ENCODE peak calls at places on chromosome 3, in seven cellular contexts. I is heart left ventricle, G is transverse colon, D is stomach, H is H54, Y is adrenal gland, P is A549. A is an unnamed sample.

GRCh38 chr3:45729614-45730013 is 40.4 kb downstream of the SACM1L start:
- DNase-seq in P (no peak), D (no peak), H (no peak), I (no peak), Y (no peak), G (no peak), A (no peak)

GRCh38 chr3:152202976-152203626 is 65.6 kb upstream of the MBNL1 start:
- DNase-seq in I (no peak), H (no peak), D (no peak), G (peak), Y (no peak), P (peak), A (no peak)

GRCh38 chr3:49839193-49839809 is 17.1 kb downstream of the TRAIP start:
- DNase-seq in H (peak), G (peak), D (peak), Y (peak), P (peak), I (peak), A (peak)

GRCh38 chr3:31968391-31968926 is 12.6 kb downstream of the OSBPL10 start:
- DNase-seq in I (no peak), G (no peak), D (no peak), P (peak), Y (no peak), H (no peak), A (no peak)

GRCh38 chr3:55526332-55527030 is 39.4 kb upstream of the WNT5A start:
- DNase-seq in I (no peak), P (peak), Y (no peak), D (peak), H (no peak), G (no peak), A (peak)

GRCh38 chr3:168051579-168052183 is 44.0 kb downstream of the GOLIM4 start:
- DNase-seq in P (no peak), H (no peak), I (no peak), G (no peak), Y (no peak), D (no peak), A (no peak)

GRCh38 chr3:188719545-188719944 is 452.2 kb upstream of the TPRG1 start:
- DNase-seq in D (no peak), H (no peak), G (no peak), Y (no peak), I (no peak), P (no peak), A (no peak)

GRCh38 chr3:121718205-121718846 is 31.2 kb downstream of the GOLGB1 start:
- DNase-seq in Y (no peak), P (no peak), I (no peak), G (no peak), H (no peak), D (no peak), A (no peak)

GRCh38 chr3:131114201-131114600 is 87.5 kb downstream of the NEK11 start:
- DNase-seq in H (no peak), I (no peak), P (no peak), Y (no peak), D (no peak), G (no peak), A (no peak)

GRCh38 chr3:23824699-23825444 is 19.1 kb downstream of the UBE2E1 start:
- DNase-seq in I (no peak), Y (no peak), P (no peak), H (no peak), G (no peak), D (no peak), A (no peak)

GRCh38 chr3:180619723-180620122 is 17.8 kb downstream of the TTC14 start:
- DNase-seq in Y (no peak), H (no peak), P (no peak), I (no peak), G (no peak), D (no peak), A (no peak)

GRCh38 chr3:13229291-13229949 is 156.2 kb upstream of the IQSEC1 start:
- DNase-seq in D (no peak), Y (no peak), H (no peak), G (no peak), I (peak), P (peak), A (no peak)

GRCh38 chr3:114060906-114061655 is 4.5 kb downstream of the QTRT2 start:
- DNase-seq in Y (no peak), D (no peak), I (no peak), P (no peak), H (no peak), G (no peak), A (no peak)

GRCh38 chr3:175346573-175347356 is 487.6 kb downstream of the NAALADL2 start:
- DNase-seq in H (peak), I (peak), P (no peak), G (peak), Y (peak), D (peak), A (peak)

GRCh38 chr3:181707980-181708379 is 3.7 kb upstream of the SOX2 start:
- DNase-seq in D (no peak), Y (no peak), P (no peak), H (no peak), I (no peak), G (no peak), A (no peak)

GRCh38 chr3:171824824-171825221 is 14.5 kb upstream of the PLD1 start:
- DNase-seq in P (peak), H (peak), Y (no peak), G (no peak), I (no peak), D (no peak), A (no peak)

GRCh38 chr3:39038165-39038564 is 13.6 kb downstream of the SCN11A start:
- DNase-seq in H (no peak), D (no peak), G (no peak), I (no peak), P (no peak), Y (no peak), A (no peak)

GRCh38 chr3:122392868-122393844 is 9.2 kb downstream of the FAM162A start:
- DNase-seq in P (peak), G (no peak), D (no peak), I (no peak), H (no peak), Y (peak), A (no peak)

GRCh38 chr3:32401541-32402052 is 9.9 kb downstream of the CMTM7 start:
- DNase-seq in D (peak), Y (peak), G (peak), I (peak), P (peak), H (peak), A (peak)

GRCh38 chr3:143352850-143353550 is 233.4 kb downstream of the CHST2 start:
- DNase-seq in D (no peak), I (no peak), P (no peak), H (no peak), Y (no peak), G (no peak), A (no peak)

GRCh38 chr3:142484912-142485435 is 37.1 kb upstream of the XRN1 start:
- DNase-seq in I (no peak), Y (no peak), H (no peak), P (no peak), G (no peak), D (no peak), A (no peak)

GRCh38 chr3:152019516-152019915 is 146.1 kb downstream of the SUCNR1 start:
- DNase-seq in G (no peak), H (no peak), P (no peak), I (no peak), D (no peak), Y (no peak), A (no peak)

GRCh38 chr3:80023010-80023409 is 255.2 kb upstream of the ROBO1 start:
- DNase-seq in Y (no peak), G (no peak), P (no peak), I (no peak), H (no peak), D (no peak), A (no peak)

GRCh38 chr3:153166206-153166605 is 4.2 kb downstream of the RAP2B start:
- DNase-seq in G (no peak), D (no peak), Y (no peak), P (no peak), H (no peak), I (no peak), A (no peak)

GRCh38 chr3:153221748-153222162 is 59.7 kb downstream of the RAP2B start:
- DNase-seq in I (peak), P (peak), Y (peak), D (peak), G (peak), H (peak), A (peak)

GRCh38 chr3:177642482-177643163 is 445.3 kb upstream of the TBL1XR1 start:
- DNase-seq in P (no peak), D (no peak), H (no peak), G (no peak), I (no peak), Y (no peak), A (no peak)

GRCh38 chr3:21256932-21257331 is 494.1 kb downstream of the ZNF385D start:
- DNase-seq in H (no peak), G (no peak), P (no peak), I (no peak), Y (no peak), D (peak), A (no peak)

GRCh38 chr3:149886957-149887356 is 73.9 kb downstream of the RNF13 start:
- DNase-seq in I (no peak), Y (no peak), G (no peak), H (no peak), D (no peak), P (peak), A (no peak)

GRCh38 chr3:20849975-20850374 is 664.0 kb upstream of the SGO1 start:
- DNase-seq in P (no peak), D (no peak), Y (no peak), I (no peak), H (no peak), G (no peak), A (no peak)

GRCh38 chr3:45132568-45133211 is 13.5 kb downstream of the CDCP1 start:
- DNase-seq in H (no peak), I (no peak), D (no peak), G (no peak), P (no peak), Y (no peak), A (no peak)

GRCh38 chr3:129890891-129891290 is 2.6 kb downstream of the TMCC1 start:
- DNase-seq in Y (no peak), H (no peak), I (no peak), D (no peak), G (no peak), P (no peak), A (no peak)

GRCh38 chr3:71064976-71065763 is 518.4 kb downstream of the FOXP1 start:
- DNase-seq in Y (peak), P (peak), I (peak), H (peak), D (peak), G (peak), A (peak)

GRCh38 chr3:189260556-189261493 is 89.1 kb downstream of the TPRG1 start:
- DNase-seq in H (no peak), Y (no peak), G (no peak), D (no peak), I (peak), P (no peak), A (peak)

GRCh38 chr3:10223676-10224639 is 24.3 kb upstream of the TATDN2 start:
- DNase-seq in H (no peak), I (no peak), G (peak), D (peak), Y (no peak), P (peak), A (no peak)

GRCh38 chr3:45607790-45608189 is 13.2 kb downstream of the LIMD1 start:
- DNase-seq in P (no peak), D (no peak), H (peak), Y (no peak), G (no peak), I (no peak), A (no peak)

GRCh38 chr3:132253262-132253878 is 63.8 kb upstream of the ACP3 start:
- DNase-seq in H (no peak), Y (peak), I (no peak), D (no peak), G (peak), P (peak), A (peak)

GRCh38 chr3:12193485-12194165 is 34.9 kb upstream of the TIMP4 start:
- DNase-seq in Y (peak), H (peak), P (peak), I (peak), D (peak), G (peak), A (peak)

GRCh38 chr3:14439501-14440167 is 37.2 kb downstream of the SLC6A6 start:
- DNase-seq in I (peak), D (peak), P (no peak), H (peak), G (peak), Y (peak), A (no peak)

GRCh38 chr3:140363801-140364200 is 314.1 kb upstream of the TRIM42 start:
- DNase-seq in P (no peak), G (no peak), Y (no peak), H (no peak), I (peak), D (peak), A (no peak)

GRCh38 chr3:140358696-140359095 is 319.2 kb upstream of the TRIM42 start:
- DNase-seq in P (no peak), I (no peak), H (no peak), D (no peak), Y (no peak), G (no peak), A (no peak)

GRCh38 chr3:140360332-140360731 is 317.5 kb upstream of the TRIM42 start:
- DNase-seq in I (no peak), P (no peak), H (no peak), G (no peak), D (no peak), Y (no peak), A (no peak)

GRCh38 chr3:140355481-140355880 is 322.4 kb upstream of the TRIM42 start:
- DNase-seq in I (no peak), H (no peak), Y (no peak), D (no peak), G (no peak), P (no peak), A (no peak)

DNA sequence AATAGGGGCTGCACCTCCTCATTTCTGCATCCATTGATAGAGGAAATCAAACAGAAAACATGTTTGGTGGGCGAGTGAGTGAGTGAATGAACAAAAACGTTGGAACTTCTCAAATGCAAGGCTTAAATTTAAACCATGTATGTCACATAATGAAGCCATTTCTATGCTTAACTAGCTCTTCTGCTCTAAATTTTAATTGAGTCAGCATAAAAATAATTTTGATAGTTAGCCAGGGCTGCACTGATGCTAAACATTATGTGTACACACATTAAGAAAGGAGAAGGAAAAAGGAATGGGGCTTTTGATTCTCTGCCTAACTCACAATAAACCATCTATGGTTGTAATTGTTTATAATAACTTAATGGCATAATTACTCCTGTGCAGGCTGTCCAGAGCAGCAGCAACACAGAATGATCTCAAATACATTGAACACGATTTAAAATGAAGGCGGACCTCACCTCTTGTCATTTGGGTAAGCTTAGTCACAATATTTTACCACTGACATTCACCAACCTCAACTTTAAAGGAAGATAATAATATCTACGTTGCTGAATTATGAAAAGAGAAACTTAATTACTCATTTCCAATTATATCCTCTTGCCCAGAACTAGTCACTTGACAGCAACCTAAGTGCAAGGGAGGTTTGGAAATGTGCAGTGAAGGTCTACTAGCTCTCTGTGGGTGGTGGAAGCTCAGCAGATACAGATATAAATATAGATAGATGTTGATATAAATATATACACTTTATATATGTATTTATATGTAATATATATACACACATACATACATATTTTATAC is 318.5 kb upstream of the TRIM42 start:
- DNase-seq in Y (no peak), P (no peak), D (no peak), I (no peak), G (no peak), H (no peak), A (no peak)
- TF ChIP-seq POLR2A in Y (no peak), P (no peak), D (no peak), I (no peak), G (no peak), H (no peak), A (no peak)

GRCh38 chr3:64684715-64685261 is 3.0 kb downstream of the ADAMTS9 start:
- DNase-seq in H (no peak), G (peak), P (no peak), I (peak), D (no peak), Y (peak), A (peak)
- TF ChIP-seq POLR2A in H (no peak), G (peak), P (no peak), I (no peak), D (no peak), Y (peak), A (no peak)

GRCh38 chr3:101675709-101676218 is 1.2 kb downstream of the ZBTB11 start:
- DNase-seq in H (no peak), I (peak), P (no peak), D (no peak), G (peak), Y (no peak), A (no peak)
- TF ChIP-seq POLR2A in H (no peak), I (no peak), P (no peak), D (no peak), G (no peak), Y (no peak), A (no peak)

GRCh38 chr3:107224001-107224596 is 153.1 kb upstream of the CCDC54 start:
- DNase-seq in D (no peak), H (no peak), G (no peak), I (no peak), Y (no peak), P (no peak), A (no peak)

GRCh38 chr3:107221856-107222255 is 155.4 kb upstream of the CCDC54 start:
- DNase-seq in H (no peak), D (no peak), Y (no peak), I (no peak), G (no peak), P (no peak), A (no peak)

GRCh38 chr3:107222927-107223326 is 154.3 kb upstream of the CCDC54 start:
- DNase-seq in Y (no peak), I (no peak), P (no peak), G (no peak), D (no peak), H (no peak), A (no peak)

GRCh38 chr3:107227091-107227490 is 150.1 kb upstream of the CCDC54 start:
- DNase-seq in G (no peak), I (no peak), D (no peak), Y (no peak), P (no peak), H (no peak), A (no peak)
- TF ChIP-seq POLR2A in G (no peak), I (no peak), D (no peak), Y (no peak), P (no peak), H (no peak), A (no peak)

GRCh38 chr3:16067837-16068471 is 106.5 kb upstream of the GALNT15 start:
- DNase-seq in I (no peak), Y (peak), P (peak), H (no peak), D (no peak), G (no peak), A (no peak)
- TF ChIP-seq POLR2A in I (no peak), Y (no peak), P (no peak), H (no peak), D (no peak), G (no peak), A (no peak)

DNA sequence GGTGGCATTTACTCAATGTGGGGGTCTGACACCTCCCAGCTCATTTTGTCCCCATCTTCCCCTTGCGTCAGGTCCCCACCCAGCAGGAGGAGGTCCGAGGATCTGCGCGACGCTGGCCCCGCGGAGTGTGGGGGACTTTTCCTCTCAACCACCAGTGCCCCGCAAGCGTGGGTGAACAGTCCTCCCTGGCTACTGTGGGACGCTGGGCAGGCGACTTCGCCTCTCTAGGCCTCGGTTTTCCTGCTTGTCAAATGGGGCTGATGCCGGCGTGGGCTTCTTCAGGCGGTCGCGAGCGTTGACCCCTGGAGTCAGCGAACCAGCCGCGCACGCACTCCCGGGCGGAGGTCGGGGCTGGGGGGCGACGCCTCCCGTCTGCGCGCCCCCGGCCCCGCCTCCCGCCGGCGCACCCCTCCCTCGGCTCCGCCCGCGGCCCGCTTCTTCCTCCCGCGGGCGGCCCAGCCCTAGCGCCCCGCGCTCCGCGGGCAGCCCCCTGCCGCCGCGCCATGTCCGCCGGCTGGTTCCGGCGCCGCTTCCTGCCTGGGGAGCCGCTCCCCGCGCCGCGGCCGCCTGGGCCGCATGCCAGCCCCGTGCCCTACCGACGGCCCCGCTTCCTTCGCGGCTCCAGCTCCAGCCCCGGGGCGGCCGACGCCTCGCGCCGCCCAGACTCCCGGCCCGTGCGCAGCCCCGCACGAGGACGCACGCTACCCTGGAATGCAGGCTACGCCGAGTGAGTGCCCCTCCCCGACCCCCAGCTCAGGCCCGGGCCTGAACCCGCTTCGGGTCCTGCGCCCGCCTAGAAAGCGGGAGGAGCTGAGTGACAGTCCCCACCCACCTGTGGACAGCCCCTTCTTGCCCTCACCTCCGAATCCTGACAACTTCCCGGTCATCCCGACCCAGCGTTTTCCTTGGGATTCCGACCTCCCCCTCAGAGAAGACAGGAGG is at the start of gene PPM1M:
- DNase-seq in P (peak), I (no peak), H (no peak), D (peak), G (peak), Y (peak), A (peak)
- TF ChIP-seq POLR2A in P (peak), I (peak), H (peak), D (no peak), G (no peak), Y (no peak), A (no peak)

GRCh38 chr3:128725547-128725931 is 444 bp upstream of the RAB7A start:
- DNase-seq in G (no peak), D (no peak), I (no peak), H (no peak), P (no peak), Y (no peak), A (no peak)

GRCh38 chr3:128725932-128726690 is at the start of gene RAB7A:
- DNase-seq in Y (peak), I (peak), D (peak), H (peak), P (peak), G (peak), A (peak)

GRCh38 chr3:128727059-128727458 is 1.1 kb downstream of the RAB7A start:
- DNase-seq in D (no peak), Y (no peak), G (no peak), H (no peak), P (no peak), I (no peak), A (no peak)

GRCh38 chr3:128727485-128727884 is 1.5 kb downstream of the RAB7A start:
- DNase-seq in D (no peak), I (no peak), H (no peak), Y (no peak), P (no peak), G (no peak), A (no peak)

DNA sequence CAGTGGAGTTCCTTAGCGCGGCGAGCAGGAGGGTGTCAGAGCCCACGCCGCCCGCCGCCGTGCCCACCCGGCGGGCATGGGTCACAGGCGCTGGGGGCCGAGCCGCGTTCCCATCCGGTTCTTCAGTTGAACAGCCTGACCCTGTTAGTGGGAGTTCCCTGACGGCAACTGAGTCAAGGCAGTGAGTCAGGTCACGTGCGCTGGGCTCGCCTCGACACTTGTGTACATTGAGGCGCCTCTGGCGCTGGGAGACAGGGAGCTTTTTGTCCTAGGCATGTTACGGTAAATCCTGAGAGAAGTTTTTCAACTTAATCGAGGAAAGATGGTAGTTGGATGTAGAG is 678 bp downstream of the RAB7A start:
- DNase-seq in I (peak), P (peak), H (no peak), Y (peak), G (peak), D (peak), A (peak)
- TF ChIP-seq POLR2A in I (no peak), P (no peak), H (no peak), Y (peak), G (no peak), D (no peak), A (no peak)

A was measured in lower leg skin.